ENCODE peak calls at places on chromosome X, in eight cellular contexts. W is NCI-H1417 treated with DMSO at 0.1 percent for 48 hours; Y is occipital lobe; V is Calu3; X is stimulated activated CD4-positive, alpha-beta T cell treated with anti-CD3 and anti-CD28 coated beads, Interleukin-1b, Interleukin-23, amount 100 ng/mL, for 48 hours; F is suprapubic skin; E is NCI-H524; S is epithelial cell of esophagus. U is an unnamed sample.

GRCh38 chrX:106615041-106615440 is 3.3 kb downstream of the RADX start:
- DNase-seq in W (no peak), Y (no peak), V (no peak), X (no peak), F (no peak), E (no peak), S (peak; percentile 6), U (no peak)

GRCh38 chrX:152968193-152968592 is 25.7 kb downstream of the PNMA5 start:
- DNase-seq in W (no peak), Y (no peak), V (no peak), X (no peak), F (no peak), E (no peak), S (no peak), U (no peak)

GRCh38 chrX:40146471-40147398 is 49.0 kb upstream of the BCOR start:
- DNase-seq in W (no peak), Y (no peak), V (peak; percentile 15), X (no peak), F (no peak), E (peak; percentile 45), S (no peak), U (no peak)

GRCh38 chrX:29231800-29232199 is 644.6 kb downstream of the IL1RAPL1 start:
- DNase-seq in W (no peak), Y (no peak), V (no peak), X (no peak), F (no peak), E (peak; percentile 6), S (peak; percentile 1), U (no peak)

GRCh38 chrX:110588853-110589252 is 206.8 kb downstream of the CHRDL1 start:
- DNase-seq in W (no peak), Y (no peak), V (no peak), X (no peak), F (no peak), E (no peak), S (no peak), U (no peak)

GRCh38 chrX:125293792-125294780 is 25.6 kb upstream of the TEX13C start:
- DNase-seq in W (no peak), Y (no peak), V (no peak), X (no peak), F (no peak), E (no peak), S (peak; percentile 43), U (no peak)

GRCh38 chrX:139831689-139832456 is 101.0 kb downstream of the ATP11C start:
- DNase-seq in W (no peak), Y (no peak), V (no peak), X (no peak), F (no peak), E (peak; percentile 31), S (peak; percentile 36), U (no peak)

GRCh38 chrX:41553688-41554087 is 106.5 kb downstream of the NYX start:
- DNase-seq in W (no peak), Y (no peak), V (no peak), X (no peak), F (no peak), E (no peak), S (peak; percentile 8), U (no peak)

GRCh38 chrX:9033586-9033985 is 341 bp downstream of the FAM9B start:
- DNase-seq in W (no peak), Y (no peak), V (no peak), X (no peak), F (no peak), E (no peak), S (no peak), U (no peak)

GRCh38 chrX:41449615-41450014 is 2.5 kb downstream of the NYX start:
- DNase-seq in W (no peak), Y (no peak), V (no peak), X (no peak), F (no peak), E (no peak), S (no peak), U (no peak)

GRCh38 chrX:64850371-64851082 is 125.7 kb downstream of the ZC4H2 start:
- DNase-seq in W (no peak), Y (no peak), V (no peak), X (peak; percentile 1), F (no peak), E (no peak), S (no peak), U (no peak)

GRCh38 chrX:116009871-116010710 is 160.5 kb upstream of the AGTR2 start:
- DNase-seq in W (no peak), Y (peak; percentile 3), V (peak; percentile 3), X (peak; percentile 0), F (no peak), E (peak; percentile 75), S (no peak), U (no peak)

GRCh38 chrX:74179071-74179470 is 124.9 kb upstream of the ZCCHC13 start:
- DNase-seq in W (no peak), Y (no peak), V (no peak), X (no peak), F (no peak), E (no peak), S (peak; percentile 7), U (no peak)

GRCh38 chrX:120380699-120381098 is 18.8 kb downstream of the ATP1B4 start:
- DNase-seq in W (no peak), Y (no peak), V (peak; percentile 43), X (peak; percentile 4), F (no peak), E (peak; percentile 42), S (peak; percentile 46), U (no peak)

GRCh38 chrX:116240446-116240845 is 69.9 kb downstream of the AGTR2 start:
- DNase-seq in W (no peak), Y (no peak), V (no peak), X (no peak), F (no peak), E (no peak), S (peak; percentile 76), U (no peak)

GRCh38 chrX:154019633-154020499 is at the start of gene IRAK1:
- DNase-seq in W (no peak), Y (no peak), V (peak; percentile 76), X (peak; percentile 35), F (no peak), E (peak; percentile 56), S (peak; percentile 56), U (peak; percentile 69)

GRCh38 chrX:110852180-110852579 is 56.6 kb upstream of the CHRDL1 start:
- DNase-seq in W (no peak), Y (no peak), V (no peak), X (no peak), F (no peak), E (peak; percentile 43), S (peak; percentile 5), U (no peak)

GRCh38 chrX:95044331-95044730 is 1370.3 kb downstream of the FAM133A start:
- DNase-seq in W (no peak), Y (no peak), V (no peak), X (no peak), F (no peak), E (no peak), S (no peak), U (no peak)

GRCh38 chrX:121592884-121593283 is 545.5 kb downstream of the GLUD2 start:
- DNase-seq in W (no peak), Y (no peak), V (no peak), X (no peak), F (no peak), E (peak; percentile 3), S (no peak), U (no peak)

GRCh38 chrX:1537031-1537715 is at the start of gene P2RY8:
- DNase-seq in W (no peak), Y (no peak), V (peak; percentile 60), X (peak; percentile 85), F (peak; percentile 74), E (peak; percentile 46), S (peak; percentile 27), U (peak; percentile 51)

GRCh38 chrX:79081895-79082512 is 62.5 kb upstream of the GPR174 start:
- DNase-seq in W (no peak), Y (no peak), V (peak; percentile 21), X (peak; percentile 6), F (no peak), E (peak; percentile 23), S (peak; percentile 29), U (peak; percentile 2)

GRCh38 chrX:72125331-72126047 is 6.2 kb downstream of the RTL5 start:
- DNase-seq in W (no peak), Y (no peak), V (no peak), X (no peak), F (no peak), E (no peak), S (no peak), U (no peak)

GRCh38 chrX:7385131-7385530 is 237.2 kb upstream of the PUDP start:
- DNase-seq in W (no peak), Y (no peak), V (no peak), X (no peak), F (no peak), E (no peak), S (no peak), U (no peak)

GRCh38 chrX:48702032-48702431 is 5.5 kb downstream of the SUV39H1 start:
- DNase-seq in W (no peak), Y (no peak), V (no peak), X (no peak), F (no peak), E (no peak), S (no peak), U (no peak)

GRCh38 chrX:118117069-118117405 is 427 bp upstream of the KLHL13 start:
- DNase-seq in W (no peak), Y (no peak), V (no peak), X (no peak), F (peak; percentile 56), E (no peak), S (peak; percentile 2), U (no peak)

GRCh38 chrX:137071596-137071995 is 37.8 kb upstream of the GPR101 start:
- DNase-seq in W (no peak), Y (no peak), V (no peak), X (no peak), F (no peak), E (no peak), S (no peak), U (no peak)

GRCh38 chrX:51893931-51894696 is 691 bp downstream of the MAGED1 start:
- DNase-seq in W (no peak), Y (peak; percentile 4), V (peak; percentile 7), X (no peak), F (no peak), E (peak; percentile 55), S (no peak), U (no peak)

GRCh38 chrX:139126493-139126892 is 404.0 kb upstream of the F9 start:
- DNase-seq in W (no peak), Y (no peak), V (peak; percentile 1), X (no peak), F (no peak), E (peak; percentile 48), S (peak; percentile 63), U (no peak)

GRCh38 chrX:64394874-64395567 is at the start of gene MTMR8:
- DNase-seq in W (peak; percentile 43), Y (peak; percentile 49), V (peak; percentile 81), X (peak; percentile 81), F (peak; percentile 75), E (peak; percentile 90), S (peak; percentile 63), U (peak; percentile 54)